ENCODE peak calls at places on chromosomes 2 and 18, in eight cellular contexts. D, M, F, B, H, I, W and L are unnamed samples.

GRCh38 chr2:64063924-64064331 is 44.7 kb upstream of the VPS54 start:
- DNase-seq in D (no peak), M (no peak), F (no peak), B (no peak), H (peak), I (no peak), W (no peak), L (no peak)

GRCh38 chr18:32724071-32724696 is 48.6 kb downstream of the KLHL14 start:
- DNase-seq in D (no peak), M (no peak), F (no peak), B (no peak), H (no peak), I (no peak), W (no peak), L (no peak)

GRCh38 chr2:134657650-134658250 is 61.0 kb downstream of the TMEM163 start:
- DNase-seq in D (no peak), M (no peak), F (peak), B (peak), H (no peak), I (no peak), W (no peak), L (no peak)

GRCh38 chr2:148812306-148812705 is 62.7 kb upstream of the KIF5C start:
- DNase-seq in D (no peak), M (no peak), F (no peak), B (no peak), H (peak), I (peak), W (no peak), L (no peak)

GRCh38 chr2:120531863-120532600 is 186.1 kb downstream of the INHBB start:
- DNase-seq in D (no peak), M (no peak), F (no peak), B (no peak), H (peak), I (peak), W (no peak), L (no peak)

GRCh38 chr2:69510204-69510603 is 73.0 kb upstream of the NFU1 start:
- DNase-seq in D (no peak), M (no peak), F (no peak), B (no peak), H (no peak), I (no peak), W (no peak), L (no peak)

GRCh38 chr18:23191952-23192662 is 56.8 kb downstream of the CABLES1 start:
- DNase-seq in D (no peak), M (no peak), F (no peak), B (no peak), H (peak), I (no peak), W (no peak), L (no peak)

GRCh38 chr2:28338046-28338753 is 54.5 kb upstream of the FOSL2 start:
- DNase-seq in D (no peak), M (peak), F (no peak), B (no peak), H (peak), I (peak), W (no peak), L (no peak)

GRCh38 chr2:25561136-25561850 is 112.1 kb downstream of the DTNB start:
- DNase-seq in D (no peak), M (no peak), F (peak), B (peak), H (no peak), I (no peak), W (no peak), L (no peak)

GRCh38 chr2:43333656-43334144 is 107.3 kb upstream of the ZFP36L2 start:
- DNase-seq in D (no peak), M (no peak), F (peak), B (no peak), H (peak), I (peak), W (no peak), L (no peak)

GRCh38 chr2:55901322-55901721 is 22.3 kb downstream of the EFEMP1 start:
- DNase-seq in D (no peak), M (peak), F (no peak), B (no peak), H (peak), I (no peak), W (no peak), L (no peak)

GRCh38 chr2:46942143-46942526 is 26.5 kb upstream of the MCFD2 start:
- DNase-seq in D (peak), M (no peak), F (no peak), B (peak), H (peak), I (no peak), W (no peak), L (no peak)

GRCh38 chr18:37889963-37890362 is 324.4 kb upstream of the CELF4 start:
- DNase-seq in D (no peak), M (no peak), F (no peak), B (no peak), H (no peak), I (no peak), W (no peak), L (no peak)

GRCh38 chr2:121187922-121188411 is 97.0 kb downstream of the TFCP2L1 start:
- DNase-seq in D (no peak), M (no peak), F (no peak), B (no peak), H (no peak), I (no peak), W (no peak), L (no peak)

GRCh38 chr2:64017811-64018714 is 1.2 kb downstream of the VPS54 start:
- DNase-seq in D (no peak), M (peak), F (peak), B (no peak), H (peak), I (peak), W (no peak), L (no peak)

GRCh38 chr2:45302011-45302325 is 292.7 kb upstream of the SIX2 start:
- DNase-seq in D (no peak), M (no peak), F (no peak), B (no peak), H (no peak), I (no peak), W (no peak), L (no peak)

GRCh38 chr2:26692814-26693286 is 328 bp downstream of the KCNK3 start:
- DNase-seq in D (no peak), M (no peak), F (no peak), B (no peak), H (peak), I (no peak), W (no peak), L (no peak)

GRCh38 chr2:240353086-240353798 is 82.2 kb upstream of the GPC1 start:
- DNase-seq in D (no peak), M (no peak), F (no peak), B (no peak), H (no peak), I (no peak), W (no peak), L (no peak)

GRCh38 chr2:96898135-96898505 is 28.2 kb upstream of the SEMA4C start:
- DNase-seq in D (no peak), M (no peak), F (no peak), B (no peak), H (no peak), I (no peak), W (no peak), L (no peak)

GRCh38 chr18:47265197-47265596 is 13.7 kb upstream of the SKOR2 start:
- DNase-seq in D (no peak), M (no peak), F (no peak), B (no peak), H (peak), I (no peak), W (no peak), L (no peak)

GRCh38 chr2:66481100-66481549 is 46.2 kb downstream of the MEIS1 start:
- DNase-seq in D (no peak), M (no peak), F (no peak), B (no peak), H (peak), I (no peak), W (peak), L (no peak)

GRCh38 chr2:14417586-14417985 is 214.9 kb upstream of the LRATD1 start:
- DNase-seq in D (no peak), M (no peak), F (no peak), B (no peak), H (no peak), I (no peak), W (no peak), L (no peak)

GRCh38 chr2:85755122-85756027 is 1.6 kb downstream of the ATOH8 start:
- DNase-seq in D (no peak), M (no peak), F (no peak), B (peak), H (peak), I (peak), W (no peak), L (no peak)